ENCODE peak calls at places on chromosomes 6 and 20, in four cellular contexts. S is left ventricle myocardium inferior, Y is neural progenitor cell, G is astrocyte. X is an unnamed sample. For H3K4me1 and H3K9me3, the result is how much of the 10 kb centered on the place peaks cover.

GRCh38 chr6:15555101-15556038 is 107.5 kb downstream of the DTNBP1 start:
- DNase-seq in Y (no peak), S (no peak), G (no peak), X (no peak)

GRCh38 chr6:23547851-23548250 is 578.2 kb upstream of the NRSN1 start:
- DNase-seq in Y (peak), S (no peak), G (no peak), X (peak)

GRCh38 chr6:71531006-71531405 is 242.4 kb downstream of the OGFRL1 start:
- DNase-seq in G (peak), S (no peak), Y (no peak), X (no peak)

GRCh38 chr6:139474145-139475108 is 100.0 kb upstream of the CITED2 start:
- DNase-seq in Y (peak), S (no peak), G (peak), X (no peak)

GRCh38 chr20:24959591-24960301 is 10.7 kb downstream of the CST7 start:
- DNase-seq in S (no peak), G (no peak), Y (no peak), X (no peak)

GRCh38 chr6:97203343-97203742 is 79.7 kb downstream of the MMS22L start:
- DNase-seq in Y (peak), G (no peak), S (no peak), X (peak)

GRCh38 chr6:131861356-131861755 is 53.5 kb downstream of the ENPP1 start:
- DNase-seq in G (peak), Y (no peak), S (no peak), X (no peak)

GRCh38 chr6:107600111-107600510 is 110.2 kb downstream of the SOBP start:
- DNase-seq in S (no peak), G (peak), Y (peak), X (no peak)

GRCh38 chr6:166515072-166515810 is 71.2 kb downstream of the RAMACL start:
- DNase-seq in Y (no peak), S (no peak), G (peak), X (no peak)

GRCh38 chr6:94074764-94075163 is 655.4 kb upstream of the EPHA7 start:
- DNase-seq in G (no peak), Y (no peak), S (no peak), X (no peak)

DNA sequence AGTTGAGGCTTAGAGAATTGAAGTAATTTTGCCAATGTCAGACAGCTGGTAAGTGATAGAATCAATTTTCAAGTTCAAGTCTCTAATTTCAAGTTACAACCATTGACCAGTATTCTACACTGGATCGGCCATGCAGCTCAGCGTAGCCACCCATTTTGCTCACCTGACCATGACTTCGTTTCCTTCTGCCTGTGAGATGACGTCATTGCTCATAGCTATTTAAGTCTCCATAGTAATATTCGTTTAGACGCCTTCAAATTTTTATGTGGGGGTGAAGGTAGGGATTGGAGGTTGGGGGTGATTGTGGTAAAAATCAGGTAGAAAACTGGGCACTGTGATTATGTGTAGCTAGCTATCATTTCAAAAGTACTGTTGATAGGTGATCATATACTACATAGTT is 5.6 kb upstream of the HTR1B start:
- DNase-seq in Y (no peak), S (no peak), G (no peak), X (no peak)
- H3K4me1 ChIP-seq in Y (under half), S (under half), G (under half), X (under half)

DNA sequence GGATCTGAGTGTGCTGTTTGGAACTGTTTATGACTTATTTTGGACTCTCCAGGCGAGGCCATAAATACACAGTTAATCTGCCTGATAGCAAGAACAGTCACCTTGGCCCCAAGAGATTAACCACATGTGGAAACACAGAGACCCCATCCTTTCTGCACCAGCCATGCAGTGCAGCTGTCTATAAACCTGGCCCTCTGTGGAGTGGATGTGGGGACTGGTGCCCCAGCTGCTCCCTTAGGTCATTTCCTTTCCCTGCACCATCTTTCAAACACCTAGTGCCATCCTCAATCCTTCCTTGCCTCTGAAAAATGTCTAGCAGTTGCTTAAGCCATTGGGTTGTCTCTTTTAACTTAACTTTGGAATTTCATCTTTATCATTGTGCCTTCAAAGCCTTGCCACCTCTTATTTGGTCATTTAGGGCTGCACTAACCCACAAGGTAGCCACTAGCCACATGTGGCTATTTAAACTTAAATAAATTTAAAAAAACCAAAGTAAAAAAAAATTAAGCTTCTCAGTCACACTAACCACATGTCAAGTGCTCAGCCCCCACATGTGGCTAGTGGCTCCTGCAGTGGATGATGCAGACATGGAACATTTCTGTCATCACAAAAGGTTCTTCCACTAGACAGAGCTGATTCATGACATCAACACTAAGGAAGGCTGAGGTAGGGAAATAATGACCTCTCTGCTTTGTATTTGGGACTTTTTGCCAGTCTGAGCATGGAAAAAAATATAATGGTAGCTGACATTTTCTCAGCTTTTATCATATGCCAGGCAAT is 172.8 kb upstream of the FERMT1 start:
- DNase-seq in S (no peak), G (peak), Y (no peak), X (no peak)
- H3K9me3 ChIP-seq in S (under half), G (under half), Y (under half), X (under half)

DNA sequence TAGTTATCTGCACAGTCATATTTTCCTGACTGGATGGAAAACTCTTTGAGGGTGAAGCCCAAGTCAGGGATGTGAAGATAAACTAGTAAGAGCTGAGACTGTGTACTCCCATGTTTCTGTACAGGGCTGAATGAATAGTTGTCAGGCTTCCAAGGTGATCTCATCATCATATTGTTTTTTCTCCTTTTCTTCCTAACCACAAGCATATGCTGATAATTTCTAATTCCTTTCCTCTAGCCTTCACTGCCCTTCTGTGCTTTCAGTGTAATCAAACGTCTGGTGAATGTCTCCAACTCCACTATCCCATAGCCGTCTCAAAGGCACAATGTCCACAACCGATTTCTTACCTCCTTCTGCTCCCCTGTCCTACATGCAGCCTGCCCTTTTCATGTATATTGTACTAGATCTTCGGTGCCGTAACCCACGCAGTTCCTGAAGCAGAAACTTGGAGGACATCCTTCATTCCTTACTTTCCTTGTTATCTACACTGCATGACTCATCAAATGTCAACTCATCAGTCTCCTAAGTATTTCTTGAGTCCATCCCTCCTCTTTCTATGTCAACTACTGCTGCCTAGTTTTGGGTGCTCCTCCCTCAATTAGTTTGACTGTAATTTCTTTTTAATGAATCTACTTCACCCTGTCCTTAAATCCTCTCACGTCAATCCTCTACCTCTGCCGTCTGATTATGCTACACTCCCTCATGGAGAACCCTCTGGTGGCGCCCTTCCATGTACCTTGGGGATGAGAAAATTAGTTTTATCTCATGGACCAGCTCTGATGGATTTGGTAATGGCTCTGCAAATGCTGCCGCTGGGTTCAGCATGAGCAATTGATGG is 21.9 kb downstream of the NCOA7 start:
- DNase-seq in Y (no peak), G (peak), S (no peak), X (no peak)
- H3K4me1 ChIP-seq in Y (under half), G (under half), S (half or more), X (half or more)

GRCh38 chr6:30287139-30287538 is 39.6 kb upstream of the TRIM39 start:
- DNase-seq in G (no peak), Y (no peak), S (no peak), X (no peak)
- H3K9me3 ChIP-seq in G (under half), Y (under half), S (half or more), X (under half)

GRCh38 chr20:47360207-47360488 is 3.6 kb upstream of the ZMYND8 start:
- DNase-seq in Y (no peak), S (no peak), G (no peak), X (peak)
- H3K4me1 ChIP-seq in Y (half or more), S (half or more), G (half or more), X (under half)

GRCh38 chr20:90651-91050 is 3.2 kb downstream of the DEFB125 start:
- DNase-seq in Y (no peak), S (no peak), G (no peak), X (no peak)
- H3K9me3 ChIP-seq in Y (under half), S (under half), G (under half), X (under half)

DNA sequence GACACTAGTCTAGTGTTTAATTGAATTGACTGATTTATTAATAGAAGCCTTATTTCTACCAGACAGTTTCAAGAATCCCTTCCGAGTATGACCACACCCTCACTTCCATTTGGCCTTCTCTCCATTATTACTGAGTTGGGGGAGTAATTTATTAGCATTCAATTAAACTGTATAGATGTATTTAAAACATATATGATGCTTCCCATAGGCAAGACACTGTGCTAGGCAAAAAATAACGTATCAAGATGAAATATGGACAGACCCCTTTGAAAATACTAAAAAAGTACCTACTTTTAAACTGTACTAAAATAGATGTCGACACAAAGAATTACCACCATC is 112.9 kb upstream of the PHACTR1 start:
- DNase-seq in S (no peak), Y (no peak), G (no peak), X (no peak)
- H3K4me1 ChIP-seq in S (under half), Y (under half), G (under half), X (under half)

DNA sequence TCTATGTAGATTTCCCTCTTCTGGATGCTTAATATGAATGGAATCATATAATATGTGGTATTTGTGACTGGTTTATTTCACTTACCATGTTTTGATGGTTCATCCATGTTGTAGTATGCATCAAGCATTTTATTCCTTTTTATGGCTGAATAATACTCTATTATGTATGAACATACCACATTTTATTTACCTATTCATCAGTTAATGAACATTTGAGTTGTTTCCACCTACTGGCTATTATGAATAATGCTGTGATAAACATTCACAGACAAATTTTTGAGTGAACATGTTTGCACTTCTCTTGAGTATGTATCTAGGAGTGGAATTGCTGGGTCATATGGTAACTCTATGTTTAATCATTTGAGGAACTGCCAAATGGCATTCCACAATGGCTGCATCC is 14.9 kb upstream of the ZNF451 start:
- DNase-seq in Y (no peak), G (no peak), S (no peak), X (no peak)
- H3K9me3 ChIP-seq in Y (under half), G (under half), S (under half), X (under half)

GRCh38 chr6:170135041-170135440 is 155.8 kb downstream of the DLL1 start:
- DNase-seq in Y (no peak), G (no peak), S (no peak), X (no peak)
- H3K4me1 ChIP-seq in Y (under half), G (under half), S (half or more), X (under half)

DNA sequence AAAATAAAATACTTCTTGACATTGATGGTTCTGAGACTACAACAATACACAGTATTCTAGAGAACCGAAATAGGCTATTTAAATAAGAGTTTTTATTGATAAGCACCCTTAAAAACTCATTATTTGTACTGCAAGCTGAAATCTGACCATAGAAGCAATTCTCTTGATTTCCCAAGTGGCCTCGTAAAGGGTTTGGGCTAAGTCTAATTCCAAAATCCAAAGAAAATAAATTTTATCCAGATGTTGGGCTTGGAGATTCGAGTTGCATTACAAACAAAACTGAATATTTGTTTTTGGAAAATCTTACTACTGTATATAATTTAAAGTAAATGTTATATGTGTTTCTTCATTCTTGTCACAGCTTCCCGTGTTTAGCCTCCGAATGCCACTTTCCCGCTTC is 47.2 kb downstream of the PRL start:
- DNase-seq in Y (no peak), G (no peak), S (no peak), X (no peak)
- H3K9me3 ChIP-seq in Y (under half), G (under half), S (under half), X (under half)